ENCODE peak calls at places on chromosomes 7 and 10, in seven cellular contexts. M is DMS153; N is activated CD4-positive, alpha-beta T cell treated with anti-CD3 and anti-CD28 coated beads, Interleukin-2, amount 50 U/mL, for 4 hours; X is ovary; P is HEK293T; B is testis; H is GM19239. K is an unnamed sample.

GRCh38 chr7:26616235-26616634 is 248.2 kb downstream of the SKAP2 start:
- DNase-seq in P (no peak), N (no peak), B (no peak), X (no peak), H (no peak), M (no peak), K (no peak)

GRCh38 chr10:23326541-23327307 is 17.9 kb downstream of the C10orf67 start:
- DNase-seq in P (no peak), B (no peak), X (no peak), N (no peak), M (no peak), H (no peak), K (no peak)

GRCh38 chr10:132820056-132820455 is 34.1 kb upstream of the NKX6-2 start:
- DNase-seq in X (no peak), M (no peak), H (no peak), N (no peak), P (no peak), B (no peak), K (no peak)

GRCh38 chr10:34627331-34627730 is 187.8 kb downstream of the PARD3 start:
- DNase-seq in M (no peak), X (no peak), B (no peak), P (no peak), H (no peak), N (no peak), K (no peak)

GRCh38 chr10:82266438-82266837 is 391.4 kb downstream of the NRG3 start:
- DNase-seq in M (no peak), B (no peak), N (no peak), H (no peak), X (no peak), P (no peak), K (no peak)

GRCh38 chr7:49660976-49661375 is 112.5 kb upstream of the VWC2 start:
- DNase-seq in N (no peak), M (no peak), P (no peak), X (no peak), B (no peak), H (no peak), K (no peak)

GRCh38 chr7:140475747-140476333 is 3.5 kb downstream of the MKRN1 start:
- DNase-seq in H (peak), N (peak), M (peak), B (peak), X (no peak), P (peak), K (no peak)

GRCh38 chr10:82377608-82378007 is 502.6 kb downstream of the NRG3 start:
- DNase-seq in M (no peak), H (no peak), X (no peak), N (no peak), P (no peak), B (peak), K (no peak)

GRCh38 chr10:116836087-116836486 is 13.2 kb upstream of the ENO4 start:
- DNase-seq in B (no peak), X (no peak), H (no peak), M (no peak), N (no peak), P (no peak), K (no peak)

GRCh38 chr7:99106869-99107268 is 37.0 kb downstream of the SMURF1 start:
- DNase-seq in B (no peak), M (no peak), P (no peak), N (no peak), H (no peak), X (no peak), K (no peak)

GRCh38 chr7:39609084-39609461 is 14.3 kb upstream of the RALA start:
- DNase-seq in N (no peak), P (no peak), X (no peak), M (no peak), H (no peak), B (no peak), K (no peak)

GRCh38 chr7:37524056-37524455 is 75.4 kb upstream of the ELMO1 start:
- DNase-seq in H (no peak), B (no peak), X (no peak), M (no peak), N (no peak), P (no peak), K (no peak)

GRCh38 chr7:161786-162185 is 30.6 kb upstream of the FAM20C start:
- DNase-seq in M (no peak), N (no peak), X (no peak), P (no peak), H (no peak), B (no peak), K (no peak)

GRCh38 chr7:92968502-92968901 is 132.1 kb upstream of the CDK6 start:
- DNase-seq in X (no peak), B (no peak), H (no peak), P (no peak), M (no peak), N (no peak), K (no peak)